ENCODE peak calls at places on chromosomes 2 and 18, in nine cellular contexts. One of them, this sample, is unnamed.

GRCh38 chr2:10772868-10773215 is 39.7 kb downstream of the PDIA6 start:
- DNase-seq in T-cell: no peak
- DNase-seq in ecto neural progenitor cell: no peak
- DNase-seq in type B pancreatic cell: no peak
- DNase-seq in RCC 7860: no peak
- DNase-seq in NCI-H2029 treated with DMSO at 0.1 percent for 48 hours: no peak
- DNase-seq in ELR: no peak
- DNase-seq in psoas muscle: no peak
- DNase-seq in T-helper 9 cell: no peak
- DNase-seq in this sample: no peak

GRCh38 chr2:85539361-85540130 is 578 bp downstream of the MAT2A start:
- DNase-seq in T-cell: peak
- DNase-seq in ecto neural progenitor cell: no peak
- DNase-seq in type B pancreatic cell: peak
- DNase-seq in RCC 7860: peak
- DNase-seq in NCI-H2029 treated with DMSO at 0.1 percent for 48 hours: peak
- DNase-seq in ELR: peak
- DNase-seq in psoas muscle: peak
- DNase-seq in T-helper 9 cell: peak
- DNase-seq in this sample: peak

GRCh38 chr2:152587187-152587947 is 129.9 kb downstream of the PRPF40A start:
- DNase-seq in T-cell: no peak
- DNase-seq in ecto neural progenitor cell: no peak
- DNase-seq in type B pancreatic cell: no peak
- DNase-seq in RCC 7860: no peak
- DNase-seq in NCI-H2029 treated with DMSO at 0.1 percent for 48 hours: no peak
- DNase-seq in ELR: peak
- DNase-seq in psoas muscle: no peak
- DNase-seq in T-helper 9 cell: no peak
- DNase-seq in this sample: no peak

GRCh38 chr2:136008205-136008865 is 22.9 kb upstream of the DARS1 start:
- DNase-seq in T-cell: peak
- DNase-seq in ecto neural progenitor cell: no peak
- DNase-seq in type B pancreatic cell: no peak
- DNase-seq in RCC 7860: no peak
- DNase-seq in NCI-H2029 treated with DMSO at 0.1 percent for 48 hours: no peak
- DNase-seq in ELR: no peak
- DNase-seq in psoas muscle: peak
- DNase-seq in T-helper 9 cell: peak
- DNase-seq in this sample: peak

GRCh38 chr2:72920317-72921087 is 3.2 kb downstream of the EMX1 start:
- DNase-seq in T-cell: no peak
- DNase-seq in ecto neural progenitor cell: peak
- DNase-seq in type B pancreatic cell: peak
- DNase-seq in RCC 7860: no peak
- DNase-seq in NCI-H2029 treated with DMSO at 0.1 percent for 48 hours: no peak
- DNase-seq in ELR: no peak
- DNase-seq in psoas muscle: no peak
- DNase-seq in T-helper 9 cell: no peak
- DNase-seq in this sample: no peak

GRCh38 chr2:218284106-218284811 is 8.0 kb downstream of the TMBIM1 start:
- DNase-seq in T-cell: peak
- DNase-seq in ecto neural progenitor cell: no peak
- DNase-seq in type B pancreatic cell: no peak
- DNase-seq in RCC 7860: peak
- DNase-seq in NCI-H2029 treated with DMSO at 0.1 percent for 48 hours: no peak
- DNase-seq in ELR: peak
- DNase-seq in psoas muscle: peak
- DNase-seq in T-helper 9 cell: peak
- DNase-seq in this sample: no peak

GRCh38 chr2:176163655-176164021 is 6.5 kb downstream of the HOXD3 start:
- DNase-seq in T-cell: no peak
- DNase-seq in ecto neural progenitor cell: no peak
- DNase-seq in type B pancreatic cell: no peak
- DNase-seq in RCC 7860: no peak
- DNase-seq in NCI-H2029 treated with DMSO at 0.1 percent for 48 hours: no peak
- DNase-seq in ELR: no peak
- DNase-seq in psoas muscle: no peak
- DNase-seq in T-helper 9 cell: no peak
- DNase-seq in this sample: no peak

GRCh38 chr18:45282101-45282812 is 333.0 kb upstream of the SLC14A2 start:
- DNase-seq in T-cell: no peak
- DNase-seq in ecto neural progenitor cell: no peak
- DNase-seq in type B pancreatic cell: no peak
- DNase-seq in RCC 7860: no peak
- DNase-seq in NCI-H2029 treated with DMSO at 0.1 percent for 48 hours: no peak
- DNase-seq in ELR: no peak
- DNase-seq in psoas muscle: no peak
- DNase-seq in T-helper 9 cell: no peak
- DNase-seq in this sample: no peak

GRCh38 chr18:13471971-13472628 is 253.5 kb downstream of the LDLRAD4 start:
- DNase-seq in T-cell: no peak
- DNase-seq in ecto neural progenitor cell: peak
- DNase-seq in type B pancreatic cell: no peak
- DNase-seq in RCC 7860: no peak
- DNase-seq in NCI-H2029 treated with DMSO at 0.1 percent for 48 hours: no peak
- DNase-seq in ELR: no peak
- DNase-seq in psoas muscle: no peak
- DNase-seq in T-helper 9 cell: no peak
- DNase-seq in this sample: no peak

GRCh38 chr2:219030177-219030940 is 11.0 kb downstream of the CFAP65 start:
- DNase-seq in T-cell: no peak
- DNase-seq in ecto neural progenitor cell: no peak
- DNase-seq in type B pancreatic cell: no peak
- DNase-seq in RCC 7860: no peak
- DNase-seq in NCI-H2029 treated with DMSO at 0.1 percent for 48 hours: no peak
- DNase-seq in ELR: no peak
- DNase-seq in psoas muscle: no peak
- DNase-seq in T-helper 9 cell: no peak
- DNase-seq in this sample: no peak